ENCODE peak calls at places on chromosome 14, in six cellular contexts. L, A, E, Z, G and R are unnamed samples.
A peak's percentile ranks its signal among the peaks of the same experiment; 100 is the strongest.

GRCh38 chr14:77458249-77458950 is 507 bp downstream of the AHSA1 start:
- DNase-seq in L (peak; percentile 4), A (peak; percentile 63), E (no peak), G (peak; percentile 39), Z (peak; percentile 24), R (no peak)

GRCh38 chr14:24013654-24014514 is 25.2 kb downstream of the DHRS4L2 start:
- DNase-seq in Z (peak; percentile 58), G (peak; percentile 65), A (no peak), E (no peak), L (peak; percentile 39), R (no peak)

GRCh38 chr14:51867753-51868152 is 7.3 kb downstream of the GNG2 start:
- DNase-seq in A (no peak), Z (no peak), E (no peak), L (no peak), G (no peak), R (no peak)

GRCh38 chr14:60723218-60724079 is 702 bp downstream of the SIX4 start:
- DNase-seq in G (peak; percentile 66), E (peak; percentile 32), L (peak; percentile 5), A (peak; percentile 66), Z (peak; percentile 28), R (peak; percentile 49)

GRCh38 chr14:104143521-104144452 is 5.4 kb downstream of the KIF26A start:
- DNase-seq in L (no peak), Z (no peak), G (no peak), A (peak; percentile 44), E (peak; percentile 10), R (peak; percentile 46)

GRCh38 chr14:51121096-51121495 is 26.2 kb upstream of the TRIM9 start:
- DNase-seq in E (no peak), Z (no peak), A (no peak), L (no peak), G (no peak), R (no peak)

GRCh38 chr14:92704821-92705220 is 43.6 kb downstream of the LGMN start:
- DNase-seq in Z (no peak), G (no peak), L (no peak), E (no peak), A (no peak), R (no peak)

GRCh38 chr14:35578135-35578534 is 44.2 kb downstream of the INSM2 start:
- DNase-seq in A (no peak), G (no peak), Z (no peak), E (no peak), L (no peak), R (no peak)

GRCh38 chr14:31194095-31194494 is 13.5 kb downstream of the HECTD1 start:
- DNase-seq in L (no peak), A (no peak), E (no peak), G (no peak), Z (no peak), R (no peak)

GRCh38 chr14:55188686-55189295 is 2.6 kb downstream of the DLGAP5 start:
- DNase-seq in L (no peak), E (no peak), G (no peak), A (no peak), Z (no peak), R (no peak)

GRCh38 chr14:64698899-64699298 is 5.3 kb upstream of the PLEKHG3 start:
- DNase-seq in L (no peak), Z (no peak), G (no peak), A (no peak), E (no peak), R (no peak)

GRCh38 chr14:51442513-51443175 is 202.6 kb downstream of the TMX1 start:
- DNase-seq in E (no peak), Z (peak; percentile 33), L (no peak), A (no peak), G (peak; percentile 94), R (no peak)

GRCh38 chr14:92651106-92651792 is 97.2 kb downstream of the LGMN start:
- DNase-seq in E (no peak), L (peak; percentile 65), A (no peak), G (no peak), Z (no peak), R (peak; percentile 35)

GRCh38 chr14:33714527-33715222 is 236.2 kb downstream of the EGLN3 start:
- DNase-seq in E (no peak), A (no peak), Z (no peak), L (no peak), G (no peak), R (no peak)

GRCh38 chr14:61227893-61228591 is 53.1 kb downstream of the TMEM30B start:
- DNase-seq in L (no peak), E (no peak), A (no peak), G (no peak), Z (no peak), R (no peak)

GRCh38 chr14:56195219-56195618 is 77.0 kb downstream of the PELI2 start:
- DNase-seq in Z (no peak), L (no peak), G (no peak), A (no peak), E (no peak), R (no peak)

GRCh38 chr14:67526181-67526580 is 6.9 kb upstream of the PLEKHH1 start:
- DNase-seq in A (no peak), G (no peak), E (no peak), L (no peak), Z (no peak), R (no peak)

GRCh38 chr14:84770030-84770429 is 759.9 kb upstream of the FLRT2 start:
- DNase-seq in Z (no peak), E (no peak), G (peak; percentile 2), A (no peak), L (no peak), R (no peak)

GRCh38 chr14:72801381-72801812 is 92.5 kb downstream of the DPF3 start:
- DNase-seq in E (no peak), A (no peak), G (peak; percentile 97), Z (peak; percentile 36), L (no peak), R (no peak)

GRCh38 chr14:31968912-31969311 is 108.2 kb upstream of the ARHGAP5 start:
- DNase-seq in G (no peak), Z (no peak), E (no peak), A (no peak), L (no peak), R (no peak)

GRCh38 chr14:100037351-100037750 is 27.9 kb upstream of the EVL start:
- DNase-seq in Z (no peak), A (no peak), E (no peak), G (no peak), L (no peak), R (no peak)

GRCh38 chr14:58599145-58599544 is 38.6 kb upstream of the DACT1 start:
- DNase-seq in G (no peak), L (no peak), Z (no peak), A (no peak), E (no peak), R (no peak)

GRCh38 chr14:58599707-58600106 is 38.1 kb upstream of the DACT1 start:
- DNase-seq in A (no peak), Z (no peak), G (no peak), L (no peak), E (no peak), R (no peak)

GRCh38 chr14:58593977-58594376 is 43.8 kb upstream of the DACT1 start:
- DNase-seq in G (no peak), A (no peak), Z (no peak), E (no peak), L (no peak), R (no peak)

GRCh38 chr14:58598028-58598850 is 39.5 kb upstream of the DACT1 start:
- DNase-seq in E (no peak), L (no peak), G (no peak), Z (no peak), A (no peak), R (no peak)
- H3K27ac ChIP-seq in E (no peak overlapping the region), L (no peak overlapping the region), G (no peak overlapping the region), Z (no peak overlapping the region), A (no peak overlapping the region), R (no peak overlapping the region)

GRCh38 chr14:52917732-52918131 is 33.1 kb downstream of the FERMT2 start:
- DNase-seq in E (no peak), A (no peak), G (no peak), Z (no peak), L (no peak), R (no peak)
- H3K27ac ChIP-seq in E (peak overlapping the region; percentile 27), A (no peak overlapping the region), G (peak overlapping the region; percentile 10), Z (peak overlapping the region; percentile 66), L (no peak overlapping the region), R (peak overlapping the region; percentile 82)

GRCh38 chr14:22982013-22982476 is 306 bp downstream of the AJUBA start:
- DNase-seq in G (peak; percentile 27), A (no peak), E (no peak), Z (no peak), L (no peak), R (no peak)

GRCh38 chr14:22980672-22981089 is 1.7 kb downstream of the AJUBA start:
- DNase-seq in A (peak; percentile 70), Z (peak; percentile 54), E (peak; percentile 34), G (peak; percentile 69), L (peak; percentile 24), R (no peak)

GRCh38 chr14:22982477-22983245 is at the start of gene AJUBA:
- DNase-seq in A (peak; percentile 92), E (peak; percentile 91), L (peak; percentile 59), G (peak; percentile 92), Z (peak; percentile 95), R (peak; percentile 90)

GRCh38 chr14:22979748-22980392 is 2.5 kb downstream of the AJUBA start:
- DNase-seq in A (no peak), E (no peak), L (no peak), G (peak; percentile 79), Z (no peak), R (no peak)

GRCh38 chr14:22981090-22982012 is 1.0 kb downstream of the AJUBA start:
- DNase-seq in L (no peak), G (peak; percentile 34), E (peak; percentile 25), Z (peak; percentile 53), A (peak; percentile 66), R (no peak)
- H3K27ac ChIP-seq in L (no peak overlapping the region), G (peak overlapping the region; percentile 83), E (peak overlapping the region; percentile 89), Z (peak overlapping the region; percentile 98), A (no peak overlapping the region), R (peak overlapping the region; percentile 19)

GRCh38 chr14:50106178-50106577 is 10.2 kb downstream of the VCPKMT start:
- DNase-seq in Z (no peak), G (no peak), E (no peak), L (no peak), A (no peak), R (no peak)
- H3K27ac ChIP-seq in Z (no peak overlapping the region), G (no peak overlapping the region), E (no peak overlapping the region), L (no peak overlapping the region), A (no peak overlapping the region), R (no peak overlapping the region)

GRCh38 chr14:102824832-102825231 is 47.6 kb downstream of the TRAF3 start:
- DNase-seq in A (peak; percentile 83), L (no peak), G (peak; percentile 91), E (peak; percentile 71), Z (no peak), R (peak; percentile 59)

GRCh38 chr14:102821252-102821651 is 44.0 kb downstream of the TRAF3 start:
- DNase-seq in A (no peak), E (no peak), L (no peak), Z (no peak), G (no peak), R (no peak)

GRCh38 chr14:102822311-102822863 is 45.1 kb downstream of the TRAF3 start:
- DNase-seq in E (no peak), A (no peak), L (no peak), Z (no peak), G (no peak), R (no peak)

GRCh38 chr14:102825307-102826095 is 48.3 kb downstream of the TRAF3 start:
- DNase-seq in G (no peak), L (no peak), E (no peak), A (no peak), Z (no peak), R (no peak)

GRCh38 chr14:102823546-102823945 is 46.3 kb downstream of the TRAF3 start:
- DNase-seq in E (no peak), L (no peak), A (no peak), G (no peak), Z (no peak), R (no peak)
- H3K27ac ChIP-seq in E (no peak overlapping the region), L (no peak overlapping the region), A (no peak overlapping the region), G (no peak overlapping the region), Z (no peak overlapping the region), R (no peak overlapping the region)